ENCODE peak calls at places on chromosomes 12 and 14, in nine cellular contexts. One of them, this sample, is unnamed.

GRCh38 chr12:6049587-6049986 is 74.9 kb downstream of the VWF start:
- DNase-seq in brain microvascular endothelial cell: no peak
- DNase-seq in IMR-90: peak
- DNase-seq in A549: no peak
- DNase-seq in endothelial cell: no peak
- DNase-seq in cardiac fibroblast: peak
- DNase-seq in nephron progenitor cell: no peak
- DNase-seq in osteocyte: no peak
- DNase-seq in Calu3: no peak
- DNase-seq in this sample: no peak

GRCh38 chr12:109020750-109021380 is at the start of gene SVOP:
- DNase-seq in nephron progenitor cell: peak
- DNase-seq in cardiac fibroblast: peak
- DNase-seq in A549: peak
- DNase-seq in Calu3: peak
- DNase-seq in brain microvascular endothelial cell: peak
- DNase-seq in endothelial cell: peak
- DNase-seq in osteocyte: peak
- DNase-seq in IMR-90: peak
- DNase-seq in this sample: peak

GRCh38 chr12:76747245-76747644 is 16.7 kb upstream of the ZDHHC17 start:
- DNase-seq in brain microvascular endothelial cell: no peak
- DNase-seq in endothelial cell: no peak
- DNase-seq in A549: no peak
- DNase-seq in osteocyte: no peak
- DNase-seq in nephron progenitor cell: no peak
- DNase-seq in IMR-90: no peak
- DNase-seq in cardiac fibroblast: no peak
- DNase-seq in Calu3: no peak
- DNase-seq in this sample: no peak

GRCh38 chr12:39392154-39392925 is 50.6 kb downstream of the KIF21A start:
- DNase-seq in osteocyte: no peak
- DNase-seq in IMR-90: no peak
- DNase-seq in nephron progenitor cell: no peak
- DNase-seq in brain microvascular endothelial cell: no peak
- DNase-seq in cardiac fibroblast: no peak
- DNase-seq in Calu3: no peak
- DNase-seq in endothelial cell: no peak
- DNase-seq in A549: no peak
- DNase-seq in this sample: no peak

GRCh38 chr14:71764701-71765347 is 167.4 kb upstream of the RGS6 start:
- DNase-seq in IMR-90: peak
- DNase-seq in Calu3: no peak
- DNase-seq in brain microvascular endothelial cell: no peak
- DNase-seq in cardiac fibroblast: no peak
- DNase-seq in osteocyte: no peak
- DNase-seq in nephron progenitor cell: no peak
- DNase-seq in endothelial cell: no peak
- DNase-seq in A549: no peak
- DNase-seq in this sample: peak

GRCh38 chr14:59376691-59377090 is 88.5 kb downstream of the GPR135 start:
- DNase-seq in nephron progenitor cell: no peak
- DNase-seq in A549: no peak
- DNase-seq in endothelial cell: no peak
- DNase-seq in brain microvascular endothelial cell: no peak
- DNase-seq in IMR-90: no peak
- DNase-seq in cardiac fibroblast: no peak
- DNase-seq in Calu3: no peak
- DNase-seq in osteocyte: no peak
- DNase-seq in this sample: peak

GRCh38 chr12:49949124-49949845 is 1.3 kb upstream of the AQP2 start:
- DNase-seq in nephron progenitor cell: no peak
- DNase-seq in Calu3: no peak
- DNase-seq in endothelial cell: no peak
- DNase-seq in IMR-90: no peak
- DNase-seq in brain microvascular endothelial cell: no peak
- DNase-seq in A549: no peak
- DNase-seq in cardiac fibroblast: no peak
- DNase-seq in osteocyte: no peak
- DNase-seq in this sample: no peak

GRCh38 chr12:91178801-91179200 is 3.8 kb downstream of the DCN start:
- DNase-seq in IMR-90: no peak
- DNase-seq in A549: no peak
- DNase-seq in endothelial cell: no peak
- DNase-seq in brain microvascular endothelial cell: no peak
- DNase-seq in cardiac fibroblast: no peak
- DNase-seq in nephron progenitor cell: no peak
- DNase-seq in Calu3: no peak
- DNase-seq in osteocyte: no peak
- DNase-seq in this sample: no peak

GRCh38 chr12:2284321-2284813 is 231.6 kb downstream of the CACNA1C start:
- DNase-seq in Calu3: no peak
- DNase-seq in osteocyte: no peak
- DNase-seq in cardiac fibroblast: peak
- DNase-seq in A549: no peak
- DNase-seq in nephron progenitor cell: no peak
- DNase-seq in brain microvascular endothelial cell: peak
- DNase-seq in endothelial cell: no peak
- DNase-seq in IMR-90: peak
- DNase-seq in this sample: peak

GRCh38 chr12:6306151-6306550 is 4.3 kb upstream of the PLEKHG6 start:
- DNase-seq in endothelial cell: no peak
- DNase-seq in brain microvascular endothelial cell: no peak
- DNase-seq in nephron progenitor cell: no peak
- DNase-seq in IMR-90: no peak
- DNase-seq in Calu3: no peak
- DNase-seq in A549: no peak
- DNase-seq in cardiac fibroblast: no peak
- DNase-seq in osteocyte: no peak
- DNase-seq in this sample: no peak

GRCh38 chr12:18146375-18146774 is 56.4 kb upstream of the RERGL start:
- DNase-seq in nephron progenitor cell: no peak
- DNase-seq in Calu3: no peak
- DNase-seq in cardiac fibroblast: peak
- DNase-seq in brain microvascular endothelial cell: no peak
- DNase-seq in IMR-90: no peak
- DNase-seq in endothelial cell: no peak
- DNase-seq in osteocyte: no peak
- DNase-seq in A549: no peak
- DNase-seq in this sample: peak

GRCh38 chr12:116317986-116318737 is 40.7 kb upstream of the MED13L start:
- DNase-seq in endothelial cell: no peak
- DNase-seq in osteocyte: no peak
- DNase-seq in Calu3: no peak
- DNase-seq in IMR-90: no peak
- DNase-seq in nephron progenitor cell: no peak
- DNase-seq in cardiac fibroblast: no peak
- DNase-seq in brain microvascular endothelial cell: no peak
- DNase-seq in A549: no peak
- DNase-seq in this sample: no peak

GRCh38 chr12:102421801-102422583 is 58.4 kb downstream of the IGF1 start:
- DNase-seq in A549: no peak
- DNase-seq in nephron progenitor cell: no peak
- DNase-seq in cardiac fibroblast: no peak
- DNase-seq in IMR-90: peak
- DNase-seq in endothelial cell: no peak
- DNase-seq in brain microvascular endothelial cell: no peak
- DNase-seq in Calu3: no peak
- DNase-seq in osteocyte: no peak
- DNase-seq in this sample: peak

GRCh38 chr14:79331820-79332219 is 879.5 kb downstream of the DIO2 start:
- DNase-seq in A549: no peak
- DNase-seq in nephron progenitor cell: no peak
- DNase-seq in Calu3: no peak
- DNase-seq in brain microvascular endothelial cell: no peak
- DNase-seq in endothelial cell: no peak
- DNase-seq in osteocyte: no peak
- DNase-seq in cardiac fibroblast: no peak
- DNase-seq in IMR-90: no peak
- DNase-seq in this sample: no peak

GRCh38 chr14:23539867-23540469 is 11.6 kb downstream of the ZFHX2 start:
- DNase-seq in osteocyte: no peak
- DNase-seq in Calu3: no peak
- DNase-seq in brain microvascular endothelial cell: no peak
- DNase-seq in A549: no peak
- DNase-seq in cardiac fibroblast: no peak
- DNase-seq in nephron progenitor cell: no peak
- DNase-seq in IMR-90: no peak
- DNase-seq in endothelial cell: no peak
- DNase-seq in this sample: no peak
- TF ChIP-seq CTCF in osteocyte: peak
- TF ChIP-seq CTCF in Calu3: no peak
- TF ChIP-seq CTCF in brain microvascular endothelial cell: no peak
- TF ChIP-seq CTCF in A549: no peak
- TF ChIP-seq CTCF in cardiac fibroblast: no peak
- TF ChIP-seq CTCF in nephron progenitor cell: no peak
- TF ChIP-seq CTCF in IMR-90: no peak
- TF ChIP-seq CTCF in endothelial cell: peak
- TF ChIP-seq CTCF in this sample: no peak

DNA sequence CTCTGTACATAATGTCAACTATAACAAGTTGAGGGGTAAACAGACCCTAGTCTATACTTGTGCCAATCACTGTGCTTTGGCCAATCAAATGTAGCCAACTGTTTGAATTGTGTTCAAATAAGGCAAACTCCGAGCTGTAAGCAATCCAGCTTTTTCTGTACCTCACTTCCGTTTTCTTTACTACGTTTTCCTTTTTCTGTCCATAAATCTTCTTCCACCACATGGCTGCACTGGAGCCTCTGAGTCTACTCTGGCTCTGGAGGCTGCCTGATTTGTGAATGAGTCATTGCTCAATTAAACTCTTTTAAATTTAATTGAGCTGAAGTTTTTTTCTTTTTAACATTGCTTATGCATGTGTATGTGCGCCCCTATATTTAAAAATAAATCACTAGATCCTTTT is 29.7 kb downstream of the CLEC1A start:
- DNase-seq in A549: no peak
- DNase-seq in nephron progenitor cell: peak
- DNase-seq in cardiac fibroblast: no peak
- DNase-seq in brain microvascular endothelial cell: no peak
- DNase-seq in osteocyte: no peak
- DNase-seq in endothelial cell: no peak
- DNase-seq in IMR-90: peak
- DNase-seq in Calu3: no peak
- DNase-seq in this sample: peak
- TF ChIP-seq CTCF in A549: no peak
- TF ChIP-seq CTCF in nephron progenitor cell: no peak
- TF ChIP-seq CTCF in cardiac fibroblast: no peak
- TF ChIP-seq CTCF in brain microvascular endothelial cell: no peak
- TF ChIP-seq CTCF in osteocyte: no peak
- TF ChIP-seq CTCF in endothelial cell: no peak
- TF ChIP-seq CTCF in IMR-90: no peak
- TF ChIP-seq CTCF in Calu3: no peak
- TF ChIP-seq CTCF in this sample: no peak

GRCh38 chr14:100711117-100711462 is 15.6 kb upstream of the DLK1 start:
- DNase-seq in endothelial cell: no peak
- DNase-seq in osteocyte: no peak
- DNase-seq in nephron progenitor cell: no peak
- DNase-seq in brain microvascular endothelial cell: no peak
- DNase-seq in Calu3: no peak
- DNase-seq in IMR-90: no peak
- DNase-seq in A549: no peak
- DNase-seq in cardiac fibroblast: no peak
- DNase-seq in this sample: no peak

GRCh38 chr14:100710391-100711116 is 16.1 kb upstream of the DLK1 start:
- DNase-seq in endothelial cell: no peak
- DNase-seq in cardiac fibroblast: no peak
- DNase-seq in nephron progenitor cell: no peak
- DNase-seq in Calu3: no peak
- DNase-seq in IMR-90: no peak
- DNase-seq in brain microvascular endothelial cell: no peak
- DNase-seq in A549: no peak
- DNase-seq in osteocyte: no peak
- DNase-seq in this sample: no peak

GRCh38 chr14:100708349-100709217 is 18.1 kb upstream of the DLK1 start:
- DNase-seq in cardiac fibroblast: peak
- DNase-seq in brain microvascular endothelial cell: no peak
- DNase-seq in nephron progenitor cell: peak
- DNase-seq in osteocyte: no peak
- DNase-seq in Calu3: peak
- DNase-seq in IMR-90: peak
- DNase-seq in A549: no peak
- DNase-seq in endothelial cell: no peak
- DNase-seq in this sample: peak

GRCh38 chr14:100709956-100710284 is 16.8 kb upstream of the DLK1 start:
- DNase-seq in endothelial cell: no peak
- DNase-seq in nephron progenitor cell: no peak
- DNase-seq in IMR-90: no peak
- DNase-seq in brain microvascular endothelial cell: no peak
- DNase-seq in A549: no peak
- DNase-seq in cardiac fibroblast: no peak
- DNase-seq in Calu3: no peak
- DNase-seq in osteocyte: no peak
- DNase-seq in this sample: no peak

GRCh38 chr14:100709252-100709955 is 17.3 kb upstream of the DLK1 start:
- DNase-seq in Calu3: peak
- DNase-seq in endothelial cell: peak
- DNase-seq in IMR-90: peak
- DNase-seq in A549: peak
- DNase-seq in nephron progenitor cell: peak
- DNase-seq in cardiac fibroblast: peak
- DNase-seq in osteocyte: no peak
- DNase-seq in brain microvascular endothelial cell: no peak
- DNase-seq in this sample: peak
- TF ChIP-seq CTCF in Calu3: peak
- TF ChIP-seq CTCF in endothelial cell: no peak
- TF ChIP-seq CTCF in IMR-90: peak
- TF ChIP-seq CTCF in A549: peak
- TF ChIP-seq CTCF in nephron progenitor cell: no peak
- TF ChIP-seq CTCF in cardiac fibroblast: no peak
- TF ChIP-seq CTCF in osteocyte: no peak
- TF ChIP-seq CTCF in brain microvascular endothelial cell: peak
- TF ChIP-seq CTCF in this sample: peak

DNA sequence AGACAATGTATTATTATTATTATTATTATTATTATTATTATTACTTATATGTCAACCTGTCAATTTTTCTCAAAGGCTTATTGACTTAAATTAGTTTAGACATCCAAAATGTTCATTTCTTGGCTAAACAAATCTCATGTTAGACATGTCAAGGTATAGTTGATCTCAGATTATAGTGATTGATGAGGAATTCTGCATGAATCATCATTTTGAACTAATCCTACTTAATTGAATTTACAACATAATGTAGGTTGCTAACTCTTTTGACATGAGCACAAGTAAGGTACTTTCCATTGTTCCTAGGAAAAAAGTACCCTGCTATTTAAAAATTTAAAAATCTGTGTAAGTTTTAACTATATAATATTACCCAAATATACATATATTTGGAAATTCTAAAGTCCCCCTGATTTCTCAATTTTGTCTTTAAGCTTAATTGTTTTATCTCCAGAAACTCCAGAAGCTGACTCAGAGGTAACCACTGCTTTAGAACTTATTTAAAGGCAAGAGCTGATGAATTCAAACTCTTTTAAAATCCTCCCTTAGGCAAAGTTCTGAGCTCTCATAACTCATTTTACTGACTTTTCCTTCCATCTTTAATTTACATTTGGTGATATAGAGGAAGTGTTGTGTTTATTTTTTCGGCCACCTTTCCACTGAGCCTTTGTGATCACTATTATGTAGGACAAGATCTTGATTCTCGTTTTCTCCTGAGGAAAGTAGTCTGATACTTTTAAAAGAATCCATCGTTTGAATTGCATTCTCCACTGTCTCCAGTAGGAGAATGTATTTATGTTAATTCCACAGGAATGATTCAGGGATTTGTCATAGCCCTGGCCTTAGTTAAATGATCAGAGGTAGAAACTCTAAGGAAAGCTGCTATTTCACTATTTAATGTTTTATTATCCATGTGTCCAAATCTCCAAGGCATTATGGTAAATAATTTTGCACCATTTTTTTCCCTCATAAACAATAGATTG is 1304.5 kb downstream of the AACS start:
- DNase-seq in endothelial cell: no peak
- DNase-seq in Calu3: no peak
- DNase-seq in IMR-90: no peak
- DNase-seq in osteocyte: no peak
- DNase-seq in nephron progenitor cell: no peak
- DNase-seq in A549: no peak
- DNase-seq in brain microvascular endothelial cell: no peak
- DNase-seq in cardiac fibroblast: peak
- DNase-seq in this sample: peak
- TF ChIP-seq CTCF in endothelial cell: no peak
- TF ChIP-seq CTCF in Calu3: no peak
- TF ChIP-seq CTCF in IMR-90: no peak
- TF ChIP-seq CTCF in osteocyte: no peak
- TF ChIP-seq CTCF in nephron progenitor cell: no peak
- TF ChIP-seq CTCF in A549: no peak
- TF ChIP-seq CTCF in brain microvascular endothelial cell: no peak
- TF ChIP-seq CTCF in cardiac fibroblast: peak
- TF ChIP-seq CTCF in this sample: peak

This sample was measured in fibroblast of villous mesenchyme.